ENCODE peak calls at places on chromosomes 11 and 22, in eight cellular contexts. One of them, this sample, is unnamed.

GRCh38 chr11:10526974-10527918 is 13.7 kb downstream of the RNF141 start:
- DNase-seq in right cardiac atrium: no peak
- DNase-seq in CD8-positive, alpha-beta memory T cell: no peak
- DNase-seq in body of pancreas: no peak
- DNase-seq in K562: no peak
- DNase-seq in AG04450: no peak
- DNase-seq in transverse colon: no peak
- DNase-seq in heart left ventricle: no peak
- DNase-seq in this sample: no peak

GRCh38 chr11:68546555-68546954 is 86.0 kb downstream of the PPP6R3 start:
- DNase-seq in transverse colon: no peak
- DNase-seq in heart left ventricle: no peak
- DNase-seq in CD8-positive, alpha-beta memory T cell: no peak
- DNase-seq in AG04450: no peak
- DNase-seq in body of pancreas: no peak
- DNase-seq in K562: peak
- DNase-seq in right cardiac atrium: no peak
- DNase-seq in this sample: no peak

GRCh38 chr11:27524155-27524554 is 17.6 kb upstream of the LIN7C start:
- DNase-seq in AG04450: no peak
- DNase-seq in CD8-positive, alpha-beta memory T cell: no peak
- DNase-seq in transverse colon: no peak
- DNase-seq in K562: peak
- DNase-seq in right cardiac atrium: no peak
- DNase-seq in body of pancreas: no peak
- DNase-seq in heart left ventricle: no peak
- DNase-seq in this sample: no peak

GRCh38 chr11:71285111-71285510 is 32.7 kb upstream of the SHANK2 start:
- DNase-seq in heart left ventricle: no peak
- DNase-seq in AG04450: no peak
- DNase-seq in body of pancreas: no peak
- DNase-seq in K562: no peak
- DNase-seq in right cardiac atrium: no peak
- DNase-seq in transverse colon: no peak
- DNase-seq in CD8-positive, alpha-beta memory T cell: no peak
- DNase-seq in this sample: no peak

GRCh38 chr11:57427692-57428082 is 766 bp upstream of the SLC43A3 start:
- DNase-seq in AG04450: no peak
- DNase-seq in body of pancreas: peak
- DNase-seq in CD8-positive, alpha-beta memory T cell: no peak
- DNase-seq in transverse colon: peak
- DNase-seq in heart left ventricle: peak
- DNase-seq in right cardiac atrium: peak
- DNase-seq in K562: no peak
- DNase-seq in this sample: no peak

GRCh38 chr11:134461621-134462020 is 49.6 kb upstream of the B3GAT1 start:
- DNase-seq in right cardiac atrium: no peak
- DNase-seq in body of pancreas: no peak
- DNase-seq in heart left ventricle: no peak
- DNase-seq in AG04450: no peak
- DNase-seq in transverse colon: no peak
- DNase-seq in K562: no peak
- DNase-seq in CD8-positive, alpha-beta memory T cell: no peak
- DNase-seq in this sample: no peak

GRCh38 chr22:26547426-26547825 is 35.2 kb upstream of the TFIP11 start:
- DNase-seq in right cardiac atrium: no peak
- DNase-seq in transverse colon: no peak
- DNase-seq in AG04450: no peak
- DNase-seq in body of pancreas: no peak
- DNase-seq in CD8-positive, alpha-beta memory T cell: no peak
- DNase-seq in K562: no peak
- DNase-seq in heart left ventricle: no peak
- DNase-seq in this sample: no peak

GRCh38 chr22:49936018-49936972 is 17.9 kb downstream of the CRELD2 start:
- DNase-seq in AG04450: peak
- DNase-seq in body of pancreas: peak
- DNase-seq in right cardiac atrium: peak
- DNase-seq in heart left ventricle: peak
- DNase-seq in K562: peak
- DNase-seq in transverse colon: peak
- DNase-seq in CD8-positive, alpha-beta memory T cell: peak
- DNase-seq in this sample: peak

GRCh38 chr22:44828193-44828592 is 75.8 kb downstream of the ARHGAP8 start:
- DNase-seq in AG04450: no peak
- DNase-seq in K562: peak
- DNase-seq in body of pancreas: no peak
- DNase-seq in transverse colon: no peak
- DNase-seq in right cardiac atrium: no peak
- DNase-seq in heart left ventricle: no peak
- DNase-seq in CD8-positive, alpha-beta memory T cell: no peak
- DNase-seq in this sample: no peak

GRCh38 chr11:108890482-108891092 is 225.7 kb downstream of the DDX10 start:
- DNase-seq in AG04450: no peak
- DNase-seq in K562: no peak
- DNase-seq in heart left ventricle: no peak
- DNase-seq in body of pancreas: no peak
- DNase-seq in transverse colon: no peak
- DNase-seq in right cardiac atrium: no peak
- DNase-seq in CD8-positive, alpha-beta memory T cell: no peak
- DNase-seq in this sample: no peak

GRCh38 chr22:30453731-30454510 is 17.9 kb downstream of the SEC14L3 start:
- DNase-seq in body of pancreas: peak
- DNase-seq in heart left ventricle: no peak
- DNase-seq in CD8-positive, alpha-beta memory T cell: no peak
- DNase-seq in right cardiac atrium: no peak
- DNase-seq in K562: no peak
- DNase-seq in transverse colon: no peak
- DNase-seq in AG04450: no peak
- DNase-seq in this sample: peak

GRCh38 chr22:49091917-49092545 is 735.6 kb downstream of the BRD1 start:
- DNase-seq in transverse colon: no peak
- DNase-seq in body of pancreas: no peak
- DNase-seq in heart left ventricle: no peak
- DNase-seq in K562: no peak
- DNase-seq in right cardiac atrium: no peak
- DNase-seq in AG04450: no peak
- DNase-seq in CD8-positive, alpha-beta memory T cell: no peak
- DNase-seq in this sample: no peak

GRCh38 chr22:25472382-25472781 is 92.1 kb upstream of the GRK3 start:
- DNase-seq in heart left ventricle: no peak
- DNase-seq in CD8-positive, alpha-beta memory T cell: no peak
- DNase-seq in AG04450: no peak
- DNase-seq in K562: no peak
- DNase-seq in body of pancreas: no peak
- DNase-seq in right cardiac atrium: no peak
- DNase-seq in transverse colon: no peak
- DNase-seq in this sample: no peak

GRCh38 chr11:13717331-13717730 is 48.9 kb downstream of the FAR1 start:
- DNase-seq in right cardiac atrium: no peak
- DNase-seq in CD8-positive, alpha-beta memory T cell: no peak
- DNase-seq in transverse colon: no peak
- DNase-seq in body of pancreas: no peak
- DNase-seq in K562: no peak
- DNase-seq in heart left ventricle: no peak
- DNase-seq in AG04450: peak
- DNase-seq in this sample: no peak

GRCh38 chr22:21755855-21756284 is 20.3 kb upstream of the YPEL1 start:
- DNase-seq in transverse colon: no peak
- DNase-seq in CD8-positive, alpha-beta memory T cell: no peak
- DNase-seq in heart left ventricle: no peak
- DNase-seq in AG04450: peak
- DNase-seq in right cardiac atrium: no peak
- DNase-seq in K562: peak
- DNase-seq in body of pancreas: no peak
- DNase-seq in this sample: no peak

GRCh38 chr11:44634401-44635281 is 69.2 kb downstream of the CD82 start:
- DNase-seq in K562: peak
- DNase-seq in heart left ventricle: peak
- DNase-seq in transverse colon: peak
- DNase-seq in body of pancreas: peak
- DNase-seq in CD8-positive, alpha-beta memory T cell: no peak
- DNase-seq in right cardiac atrium: peak
- DNase-seq in AG04450: peak
- DNase-seq in this sample: no peak

GRCh38 chr11:45967506-45967905 is 45.0 kb downstream of the LARGE2 start:
- DNase-seq in K562: peak
- DNase-seq in right cardiac atrium: no peak
- DNase-seq in CD8-positive, alpha-beta memory T cell: no peak
- DNase-seq in AG04450: no peak
- DNase-seq in body of pancreas: no peak
- DNase-seq in transverse colon: no peak
- DNase-seq in heart left ventricle: no peak
- DNase-seq in this sample: no peak

GRCh38 chr22:38766076-38766777 is 10.4 kb upstream of the SUN2 start:
- DNase-seq in AG04450: no peak
- DNase-seq in body of pancreas: peak
- DNase-seq in transverse colon: peak
- DNase-seq in K562: peak
- DNase-seq in heart left ventricle: no peak
- DNase-seq in right cardiac atrium: peak
- DNase-seq in CD8-positive, alpha-beta memory T cell: peak
- DNase-seq in this sample: peak

GRCh38 chr22:19936513-19936912 is 5.1 kb upstream of the COMT start:
- DNase-seq in right cardiac atrium: no peak
- DNase-seq in heart left ventricle: no peak
- DNase-seq in transverse colon: no peak
- DNase-seq in K562: no peak
- DNase-seq in AG04450: no peak
- DNase-seq in body of pancreas: no peak
- DNase-seq in CD8-positive, alpha-beta memory T cell: no peak
- DNase-seq in this sample: no peak

GRCh38 chr11:34124885-34125668 is 19.6 kb downstream of the NAT10 start:
- DNase-seq in CD8-positive, alpha-beta memory T cell: no peak
- DNase-seq in transverse colon: no peak
- DNase-seq in right cardiac atrium: no peak
- DNase-seq in AG04450: no peak
- DNase-seq in body of pancreas: no peak
- DNase-seq in heart left ventricle: no peak
- DNase-seq in K562: no peak
- DNase-seq in this sample: no peak

GRCh38 chr11:130122141-130122575 is 37.4 kb upstream of the ST14 start:
- DNase-seq in K562: no peak
- DNase-seq in CD8-positive, alpha-beta memory T cell: no peak
- DNase-seq in AG04450: no peak
- DNase-seq in heart left ventricle: no peak
- DNase-seq in body of pancreas: no peak
- DNase-seq in transverse colon: no peak
- DNase-seq in right cardiac atrium: no peak
- DNase-seq in this sample: no peak
- H3K27ac ChIP-seq in K562: no peak
- H3K27ac ChIP-seq in CD8-positive, alpha-beta memory T cell: no peak
- H3K27ac ChIP-seq in AG04450: no peak
- H3K27ac ChIP-seq in heart left ventricle: peak
- H3K27ac ChIP-seq in body of pancreas: no peak
- H3K27ac ChIP-seq in transverse colon: no peak
- H3K27ac ChIP-seq in right cardiac atrium: no peak
- H3K27ac ChIP-seq in this sample: no peak

GRCh38 chr11:64654439-64654838 is 63.4 kb downstream of the SLC22A12 start:
- DNase-seq in heart left ventricle: no peak
- DNase-seq in right cardiac atrium: peak
- DNase-seq in K562: no peak
- DNase-seq in body of pancreas: no peak
- DNase-seq in AG04450: no peak
- DNase-seq in transverse colon: no peak
- DNase-seq in CD8-positive, alpha-beta memory T cell: no peak
- DNase-seq in this sample: no peak
- H3K27ac ChIP-seq in heart left ventricle: no peak
- H3K27ac ChIP-seq in right cardiac atrium: no peak
- H3K27ac ChIP-seq in K562: no peak
- H3K27ac ChIP-seq in body of pancreas: no peak
- H3K27ac ChIP-seq in AG04450: no peak
- H3K27ac ChIP-seq in transverse colon: no peak
- H3K27ac ChIP-seq in CD8-positive, alpha-beta memory T cell: no peak
- H3K27ac ChIP-seq in this sample: no peak

DNA sequence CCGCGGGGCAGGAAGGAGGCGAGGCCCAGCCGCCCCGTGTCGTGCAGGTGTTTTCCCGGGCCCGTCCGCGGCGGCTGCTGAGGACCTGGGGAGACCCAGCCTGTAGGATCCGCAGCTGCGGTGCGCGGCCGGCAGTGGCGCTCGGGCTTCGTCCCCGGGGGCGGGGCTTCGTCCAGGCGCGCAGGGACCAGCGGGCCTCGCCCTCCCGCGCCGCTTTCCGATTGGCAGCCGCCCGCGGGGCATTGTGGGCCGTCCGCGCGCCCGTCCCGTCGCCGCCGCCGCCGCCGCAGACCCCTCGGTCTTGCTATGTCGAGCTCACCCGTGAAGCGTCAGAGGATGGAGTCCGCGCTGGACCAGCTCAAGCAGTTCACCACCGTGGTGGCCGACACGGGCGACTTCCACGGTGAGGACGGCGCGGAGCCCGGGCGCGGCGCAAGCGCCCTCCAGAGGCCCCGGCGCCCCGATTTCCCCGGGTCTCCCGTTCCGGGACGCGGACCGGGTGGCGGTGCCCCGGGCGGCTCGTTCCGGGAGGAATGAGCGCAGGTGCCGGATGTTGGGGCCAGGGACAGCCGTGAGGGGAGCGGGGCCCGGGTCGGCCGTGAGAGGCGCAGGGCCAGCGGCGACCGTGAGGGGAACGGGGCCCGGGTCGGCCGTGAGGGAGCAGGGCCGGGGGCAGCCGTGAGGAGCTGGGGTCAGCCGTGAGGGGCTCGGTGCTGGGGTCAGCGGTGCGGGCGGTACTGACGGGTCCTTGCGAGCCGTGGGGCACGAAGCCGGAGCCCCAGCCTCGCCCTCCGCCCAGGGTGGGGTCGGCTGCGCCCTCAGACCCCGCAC is at the start of gene TALDO1:
- DNase-seq in transverse colon: peak
- DNase-seq in right cardiac atrium: peak
- DNase-seq in K562: peak
- DNase-seq in body of pancreas: peak
- DNase-seq in CD8-positive, alpha-beta memory T cell: peak
- DNase-seq in heart left ventricle: peak
- DNase-seq in AG04450: peak
- DNase-seq in this sample: peak
- H3K27ac ChIP-seq in transverse colon: peak
- H3K27ac ChIP-seq in right cardiac atrium: peak
- H3K27ac ChIP-seq in K562: peak
- H3K27ac ChIP-seq in body of pancreas: peak
- H3K27ac ChIP-seq in CD8-positive, alpha-beta memory T cell: peak
- H3K27ac ChIP-seq in heart left ventricle: peak
- H3K27ac ChIP-seq in AG04450: peak
- H3K27ac ChIP-seq in this sample: peak

GRCh38 chr22:22855085-22855484 is 32.5 kb upstream of the IGLL5 start:
- DNase-seq in heart left ventricle: no peak
- DNase-seq in AG04450: no peak
- DNase-seq in K562: no peak
- DNase-seq in transverse colon: no peak
- DNase-seq in CD8-positive, alpha-beta memory T cell: no peak
- DNase-seq in body of pancreas: no peak
- DNase-seq in right cardiac atrium: no peak
- DNase-seq in this sample: no peak
- H3K27ac ChIP-seq in heart left ventricle: no peak
- H3K27ac ChIP-seq in AG04450: no peak
- H3K27ac ChIP-seq in K562: no peak
- H3K27ac ChIP-seq in transverse colon: no peak
- H3K27ac ChIP-seq in CD8-positive, alpha-beta memory T cell: no peak
- H3K27ac ChIP-seq in body of pancreas: no peak
- H3K27ac ChIP-seq in right cardiac atrium: no peak
- H3K27ac ChIP-seq in this sample: no peak

This sample was measured in naive thymus-derived CD4-positive, alpha-beta T cell.